ENCODE peak calls at places on chromosomes 12 and 14, in ten cellular contexts. One of them, this sample, is unnamed.

GRCh38 chr12:30243426-30243825 is 452.2 kb downstream of the IPO8 start:
- DNase-seq in iris pigment epithelial cell: no peak
- DNase-seq in GM06990: no peak
- DNase-seq in RWPE1: no peak
- DNase-seq in posterior cingulate gyrus: no peak
- DNase-seq in NCI-H1092 treated with DMSO at 0.1 percent for 48 hours: no peak
- DNase-seq in EL: no peak
- DNase-seq in GM23248: no peak
- DNase-seq in DMS 273 treated with DMSO at 0.1 percent for 48 hours: no peak
- DNase-seq in Panc1: no peak
- DNase-seq in this sample: no peak

GRCh38 chr14:104967414-104968152 is 10.6 kb downstream of the AHNAK2 start:
- DNase-seq in iris pigment epithelial cell: peak; percentile 40
- DNase-seq in GM06990: no peak
- DNase-seq in RWPE1: peak; percentile 47
- DNase-seq in posterior cingulate gyrus: no peak
- DNase-seq in NCI-H1092 treated with DMSO at 0.1 percent for 48 hours: no peak
- DNase-seq in EL: peak; percentile 55
- DNase-seq in GM23248: peak; percentile 66
- DNase-seq in DMS 273 treated with DMSO at 0.1 percent for 48 hours: no peak
- DNase-seq in Panc1: no peak
- DNase-seq in this sample: peak; percentile 41

GRCh38 chr14:77052281-77053044 is 24.0 kb upstream of the IRF2BPL start:
- DNase-seq in iris pigment epithelial cell: no peak
- DNase-seq in GM06990: no peak
- DNase-seq in RWPE1: no peak
- DNase-seq in posterior cingulate gyrus: no peak
- DNase-seq in NCI-H1092 treated with DMSO at 0.1 percent for 48 hours: no peak
- DNase-seq in EL: no peak
- DNase-seq in GM23248: peak; percentile 57
- DNase-seq in DMS 273 treated with DMSO at 0.1 percent for 48 hours: no peak
- DNase-seq in Panc1: no peak
- DNase-seq in this sample: no peak

GRCh38 chr14:81452766-81453165 is 52.6 kb upstream of the STON2 start:
- DNase-seq in iris pigment epithelial cell: no peak
- DNase-seq in GM06990: no peak
- DNase-seq in RWPE1: no peak
- DNase-seq in posterior cingulate gyrus: no peak
- DNase-seq in NCI-H1092 treated with DMSO at 0.1 percent for 48 hours: no peak
- DNase-seq in EL: no peak
- DNase-seq in GM23248: peak; percentile 37
- DNase-seq in DMS 273 treated with DMSO at 0.1 percent for 48 hours: peak; percentile 45
- DNase-seq in Panc1: no peak
- DNase-seq in this sample: no peak

GRCh38 chr12:90497923-90498545 is 456.9 kb downstream of the CCER1 start:
- DNase-seq in iris pigment epithelial cell: no peak
- DNase-seq in GM06990: no peak
- DNase-seq in RWPE1: no peak
- DNase-seq in posterior cingulate gyrus: no peak
- DNase-seq in NCI-H1092 treated with DMSO at 0.1 percent for 48 hours: no peak
- DNase-seq in EL: no peak
- DNase-seq in GM23248: no peak
- DNase-seq in DMS 273 treated with DMSO at 0.1 percent for 48 hours: no peak
- DNase-seq in Panc1: no peak
- DNase-seq in this sample: no peak

GRCh38 chr12:82009524-82009923 is 250.4 kb upstream of the PPFIA2 start:
- DNase-seq in iris pigment epithelial cell: no peak
- DNase-seq in GM06990: no peak
- DNase-seq in RWPE1: no peak
- DNase-seq in posterior cingulate gyrus: no peak
- DNase-seq in NCI-H1092 treated with DMSO at 0.1 percent for 48 hours: no peak
- DNase-seq in EL: no peak
- DNase-seq in GM23248: no peak
- DNase-seq in DMS 273 treated with DMSO at 0.1 percent for 48 hours: no peak
- DNase-seq in Panc1: no peak
- DNase-seq in this sample: no peak

GRCh38 chr12:79747274-79747673 is 56.5 kb upstream of the PAWR start:
- DNase-seq in iris pigment epithelial cell: no peak
- DNase-seq in GM06990: no peak
- DNase-seq in RWPE1: no peak
- DNase-seq in posterior cingulate gyrus: no peak
- DNase-seq in NCI-H1092 treated with DMSO at 0.1 percent for 48 hours: no peak
- DNase-seq in EL: peak; percentile 35
- DNase-seq in GM23248: peak; percentile 21
- DNase-seq in DMS 273 treated with DMSO at 0.1 percent for 48 hours: no peak
- DNase-seq in Panc1: no peak
- DNase-seq in this sample: no peak

GRCh38 chr14:68020999-68021663 is 201.6 kb downstream of the RAD51B start:
- DNase-seq in iris pigment epithelial cell: no peak
- DNase-seq in GM06990: no peak
- DNase-seq in RWPE1: no peak
- DNase-seq in posterior cingulate gyrus: no peak
- DNase-seq in NCI-H1092 treated with DMSO at 0.1 percent for 48 hours: peak; percentile 94
- DNase-seq in EL: no peak
- DNase-seq in GM23248: no peak
- DNase-seq in DMS 273 treated with DMSO at 0.1 percent for 48 hours: peak; percentile 25
- DNase-seq in Panc1: no peak
- DNase-seq in this sample: peak; percentile 84

GRCh38 chr12:97713972-97714588 is 251.5 kb downstream of the RMST start:
- DNase-seq in iris pigment epithelial cell: no peak
- DNase-seq in GM06990: no peak
- DNase-seq in RWPE1: no peak
- DNase-seq in posterior cingulate gyrus: no peak
- DNase-seq in NCI-H1092 treated with DMSO at 0.1 percent for 48 hours: no peak
- DNase-seq in EL: no peak
- DNase-seq in GM23248: no peak
- DNase-seq in DMS 273 treated with DMSO at 0.1 percent for 48 hours: no peak
- DNase-seq in Panc1: no peak
- DNase-seq in this sample: no peak

GRCh38 chr12:121537814-121538698 is 42.8 kb downstream of the KDM2B start:
- DNase-seq in iris pigment epithelial cell: no peak
- DNase-seq in GM06990: peak; percentile 42
- DNase-seq in RWPE1: no peak
- DNase-seq in posterior cingulate gyrus: no peak
- DNase-seq in NCI-H1092 treated with DMSO at 0.1 percent for 48 hours: no peak
- DNase-seq in EL: peak; percentile 18
- DNase-seq in GM23248: peak; percentile 44
- DNase-seq in DMS 273 treated with DMSO at 0.1 percent for 48 hours: no peak
- DNase-seq in Panc1: no peak
- DNase-seq in this sample: no peak